ENCODE peak calls at places on chromosomes 12 and 14, in ten cellular contexts. T is foreskin fibroblast; L is aorta; B is SW480; A is astrocyte of the spinal cord; N is lower leg skin; I is T-cell; P is mucosa of gallbladder; G is activated naive CD4-positive, alpha-beta T cell treated with Interleukin-2 at 50 U/mL for 16 hours; R is esophagus muscularis mucosa. U is an unnamed sample.

GRCh38 chr12:48053883-48054282 is 49.6 kb upstream of the COL2A1 start:
- DNase-seq in T (no peak), L (no peak), B (no peak), A (no peak), N (no peak), I (no peak), P (no peak), G (no peak), R (no peak), U (no peak)

GRCh38 chr14:85565862-85566296 is 35.9 kb downstream of the FLRT2 start:
- DNase-seq in T (peak), L (no peak), B (no peak), A (peak), N (no peak), I (no peak), P (no peak), G (no peak), R (no peak), U (no peak)

GRCh38 chr12:54603173-54603814 is 14.8 kb upstream of the PPP1R1A start:
- DNase-seq in T (peak), L (peak), B (peak), A (peak), N (peak), I (peak), P (peak), G (peak), R (no peak), U (no peak)

GRCh38 chr12:104080764-104081163 is 16.4 kb downstream of the HCFC2 start:
- DNase-seq in T (no peak), L (no peak), B (no peak), A (no peak), N (no peak), I (no peak), P (no peak), G (no peak), R (no peak), U (no peak)

GRCh38 chr12:47095446-47096236 is 15.9 kb upstream of the AMIGO2 start:
- DNase-seq in T (peak), L (no peak), B (peak), A (peak), N (no peak), I (no peak), P (no peak), G (no peak), R (no peak), U (no peak)

GRCh38 chr12:60201891-60202290 is 606.1 kb downstream of the SLC16A7 start:
- DNase-seq in T (peak), L (no peak), B (no peak), A (peak), N (no peak), I (no peak), P (no peak), G (no peak), R (no peak), U (no peak)

GRCh38 chr14:102579696-102580551 is 12.5 kb upstream of the RCOR1 start:
- DNase-seq in T (peak), L (no peak), B (no peak), A (peak), N (peak), I (no peak), P (no peak), G (no peak), R (no peak), U (no peak)

GRCh38 chr12:46675736-46676135 is 150.1 kb downstream of the SLC38A4 start:
- DNase-seq in T (peak), L (peak), B (peak), A (peak), N (no peak), I (no peak), P (no peak), G (no peak), R (no peak), U (no peak)

GRCh38 chr12:57227315-57228115 is 2.0 kb upstream of the SHMT2 start:
- DNase-seq in T (peak), L (no peak), B (no peak), A (no peak), N (no peak), I (no peak), P (no peak), G (no peak), R (no peak), U (no peak)

GRCh38 chr12:68106160-68106559 is 53.4 kb downstream of the IFNG start:
- DNase-seq in T (peak), L (no peak), B (peak), A (peak), N (no peak), I (no peak), P (no peak), G (no peak), R (no peak), U (no peak)

GRCh38 chr12:82862069-82862841 is 175.5 kb downstream of the TMTC2 start:
- DNase-seq in T (peak), L (no peak), B (no peak), A (peak), N (no peak), I (no peak), P (no peak), G (no peak), R (no peak), U (no peak)

GRCh38 chr12:107551434-107551833 is 134.2 kb upstream of the PWP1 start:
- DNase-seq in T (no peak), L (no peak), B (no peak), A (no peak), N (no peak), I (no peak), P (no peak), G (no peak), R (no peak), U (no peak)

GRCh38 chr12:75650989-75651695 is 139.7 kb upstream of the KRR1 start:
- DNase-seq in T (peak), L (no peak), B (no peak), A (peak), N (no peak), I (no peak), P (no peak), G (no peak), R (no peak), U (no peak)

GRCh38 chr14:24271134-24271833 is at the start of gene RABGGTA:
- DNase-seq in T (peak), L (peak), B (peak), A (peak), N (peak), I (peak), P (peak), G (peak), R (peak), U (peak)

GRCh38 chr12:106705971-106706370 is 68.5 kb upstream of the RIC8B start:
- DNase-seq in T (no peak), L (no peak), B (no peak), A (no peak), N (no peak), I (no peak), P (no peak), G (no peak), R (no peak), U (no peak)

GRCh38 chr14:100683578-100683977 is 43.1 kb upstream of the DLK1 start:
- DNase-seq in T (no peak), L (no peak), B (no peak), A (no peak), N (no peak), I (no peak), P (no peak), G (no peak), R (no peak), U (no peak)

GRCh38 chr12:64806593-64806992 is 17.9 kb upstream of the TBC1D30 start:
- DNase-seq in T (peak), L (no peak), B (no peak), A (peak), N (no peak), I (no peak), P (no peak), G (no peak), R (no peak), U (no peak)

GRCh38 chr12:61538951-61539350 is 721.3 kb upstream of the USP15 start:
- DNase-seq in T (peak), L (no peak), B (no peak), A (no peak), N (no peak), I (no peak), P (no peak), G (no peak), R (no peak), U (no peak)

GRCh38 chr14:77529213-77529612 is 30.6 kb upstream of the ISM2 start:
- DNase-seq in T (no peak), L (no peak), B (no peak), A (no peak), N (no peak), I (no peak), P (no peak), G (no peak), R (no peak), U (no peak)

GRCh38 chr12:26648066-26648465 is 184.9 kb downstream of the ITPR2 start:
- DNase-seq in T (no peak), L (no peak), B (no peak), A (no peak), N (no peak), I (no peak), P (no peak), G (no peak), R (no peak), U (no peak)

GRCh38 chr14:76613616-76614015 is 147.7 kb upstream of the VASH1 start:
- DNase-seq in T (no peak), L (no peak), B (no peak), A (no peak), N (no peak), I (no peak), P (no peak), G (no peak), R (no peak), U (no peak)

U was measured in D721Med.